ENCODE peak calls at places on chromosomes 4 and X, in four cellular contexts. P, M, V and O are unnamed samples.

GRCh38 chrX:7233632-7234406 is 85.9 kb upstream of the PUDP start:
- DNase-seq in M (no peak), V (no peak), P (no peak), O (no peak)

GRCh38 chr4:46329118-46329976 is 60.6 kb downstream of the GABRA2 start:
- DNase-seq in M (peak; percentile 24), P (no peak), V (peak; percentile 10), O (peak; percentile 1)

GRCh38 chr4:40316333-40316781 is 18.8 kb upstream of the CHRNA9 start:
- DNase-seq in P (no peak), V (peak; percentile 78), M (no peak), O (peak; percentile 96)

GRCh38 chr4:119841361-119841760 is 212.8 kb upstream of the PDE5A start:
- DNase-seq in P (no peak), M (no peak), V (no peak), O (no peak)

GRCh38 chrX:34560180-34560579 is 96.9 kb downstream of the TMEM47 start:
- DNase-seq in M (no peak), P (no peak), V (no peak), O (no peak)

GRCh38 chr4:128061566-128062536 is 739 bp downstream of the LARP1B start:
- DNase-seq in M (peak; percentile 71), P (peak; percentile 53), V (no peak), O (peak; percentile 27)

GRCh38 chr4:39032218-39033085 is at the start of gene TMEM156:
- DNase-seq in M (no peak), V (no peak), P (no peak), O (peak; percentile 53)

GRCh38 chr4:5477613-5478012 is 230.7 kb downstream of the EVC2 start:
- DNase-seq in P (no peak), M (no peak), V (no peak), O (no peak)

GRCh38 chr4:65538571-65538970 is 131.7 kb downstream of the EPHA5 start:
- DNase-seq in P (no peak), V (no peak), M (no peak), O (no peak)

GRCh38 chr4:5045099-5045498 is 6.2 kb upstream of the STK32B start:
- DNase-seq in P (no peak), M (no peak), V (no peak), O (no peak)

GRCh38 chr4:35556387-35556786 is 687.9 kb downstream of the ARAP2 start:
- DNase-seq in P (no peak), V (no peak), M (no peak), O (no peak)

GRCh38 chr4:16204505-16204904 is 21.8 kb downstream of the TAPT1 start:
- DNase-seq in P (no peak), V (no peak), M (no peak), O (no peak)

GRCh38 chrX:45274576-45274975 is 73.9 kb upstream of the DIPK2B start:
- DNase-seq in V (no peak), M (no peak), P (no peak), O (no peak)

GRCh38 chrX:38041237-38041636 is 34.9 kb downstream of the SYTL5 start:
- DNase-seq in M (no peak), V (no peak), P (no peak), O (no peak)

GRCh38 chrX:68989865-68990606 is 161.2 kb downstream of the EFNB1 start:
- DNase-seq in P (no peak), V (peak; percentile 10), M (peak; percentile 40), O (peak; percentile 90)

GRCh38 chr4:136900706-136901105 is 631.6 kb downstream of the PCDH18 start:
- DNase-seq in V (no peak), P (no peak), M (no peak), O (peak; percentile 13)

GRCh38 chr4:174658246-174658645 is 136.0 kb upstream of the HPGD start:
- DNase-seq in P (no peak), M (no peak), V (no peak), O (no peak)

GRCh38 chr4:176185068-176185467 is 10.3 kb downstream of the SPATA4 start:
- DNase-seq in M (no peak), V (no peak), P (no peak), O (peak; percentile 76)

GRCh38 chrX:116204947-116205346 is 34.4 kb downstream of the AGTR2 start:
- DNase-seq in M (no peak), V (no peak), P (no peak), O (peak; percentile 0)

GRCh38 chr4:88442636-88443260 is 14.2 kb upstream of the HERC5 start:
- DNase-seq in V (no peak), M (no peak), P (no peak), O (peak; percentile 10)

GRCh38 chr4:141417387-141417786 is 196.7 kb downstream of the ZNF330 start:
- DNase-seq in V (no peak), M (no peak), P (no peak), O (peak; percentile 76)

GRCh38 chr4:100828986-100829685 is 311.3 kb upstream of the EMCN start:
- DNase-seq in P (no peak), M (no peak), V (no peak), O (peak; percentile 63)

GRCh38 chrX:15242899-15243555 is 26.9 kb downstream of the ASB9 start:
- DNase-seq in M (peak; percentile 21), V (peak; percentile 16), P (no peak), O (peak; percentile 60)

GRCh38 chr4:159455675-159456235 is 352.9 kb downstream of the RAPGEF2 start:
- DNase-seq in M (no peak), P (no peak), V (no peak), O (peak; percentile 56)

GRCh38 chr4:3747582-3747906 is 18.6 kb upstream of the ADRA2C start:
- DNase-seq in P (no peak), V (no peak), M (no peak), O (no peak)

GRCh38 chr4:8269535-8270417 is at the start of gene HTRA3:
- DNase-seq in V (no peak), P (peak; percentile 74), M (no peak), O (peak; percentile 49)

GRCh38 chrX:18537068-18537467 is 111.7 kb downstream of the CDKL5 start:
- DNase-seq in M (no peak), P (no peak), V (no peak), O (no peak)

GRCh38 chr4:1794809-1795303 is 1.8 kb downstream of the FGFR3 start:
- DNase-seq in M (no peak), V (no peak), P (no peak), O (no peak)

GRCh38 chr4:1793496-1793840 is 375 bp downstream of the FGFR3 start:
- DNase-seq in P (peak; percentile 52), V (no peak), M (no peak), O (no peak)

GRCh38 chr4:1792832-1793495 is at the start of gene FGFR3:
- DNase-seq in V (no peak), P (peak; percentile 33), M (peak; percentile 44), O (no peak)

GRCh38 chr4:1795304-1796195 is 2.5 kb downstream of the FGFR3 start:
- DNase-seq in M (peak; percentile 51), V (no peak), P (no peak), O (no peak)

DNA sequence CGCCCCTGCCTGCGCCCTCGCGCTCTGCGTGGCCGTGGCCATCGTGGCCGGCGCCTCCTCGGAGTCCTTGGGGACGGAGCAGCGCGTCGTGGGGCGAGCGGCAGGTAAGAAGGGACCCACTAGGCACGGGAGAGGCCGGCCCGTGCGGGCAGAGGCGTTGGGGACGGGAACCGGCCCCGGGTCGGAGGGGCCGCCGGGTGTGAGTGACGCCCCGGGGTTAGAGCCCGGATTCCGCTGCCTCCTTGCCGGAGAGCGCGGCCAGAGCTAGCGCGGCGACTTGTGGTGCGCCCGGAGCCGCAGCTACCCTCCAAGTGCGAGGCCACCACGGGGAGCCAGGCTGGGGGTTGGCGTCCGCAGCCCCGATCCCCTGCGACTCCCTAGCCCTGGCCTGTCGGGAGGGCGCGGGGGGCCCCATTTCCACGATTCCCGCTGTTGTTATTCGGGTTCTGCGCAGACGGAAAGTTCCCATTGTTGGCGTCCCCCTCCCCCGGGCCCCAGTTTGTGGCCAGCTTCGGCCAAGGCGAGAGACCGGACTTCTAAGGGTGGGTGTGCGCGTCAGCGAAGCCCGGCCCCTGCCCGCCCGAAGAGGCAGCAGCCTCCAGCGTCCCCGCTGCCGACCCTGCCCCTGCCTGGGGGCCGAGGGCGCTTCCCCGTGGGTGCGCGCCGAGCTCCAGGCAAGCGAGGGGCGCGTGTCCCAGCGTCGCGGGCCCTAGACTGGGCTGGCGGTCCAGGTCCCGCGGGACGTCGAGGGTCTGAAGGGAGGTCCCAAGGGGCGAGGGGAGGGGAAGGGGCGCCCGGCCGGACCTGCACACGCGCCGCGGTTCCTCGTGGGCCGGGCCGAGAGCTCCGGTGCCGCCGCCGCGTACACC is 1.1 kb downstream of the FGFR3 start:
- DNase-seq in V (no peak), P (no peak), M (no peak), O (peak; percentile 23)
- H3K4me3 ChIP-seq in V (peak overlapping the region; percentile 41), P (peak overlapping the region; percentile 69), M (peak overlapping the region; percentile 13), O (no peak overlapping the region)

GRCh38 chr4:785332-786073 is 40.4 kb downstream of the CPLX1 start:
- DNase-seq in M (no peak), P (no peak), V (no peak), O (no peak)

GRCh38 chr4:788006-788635 is 37.8 kb downstream of the CPLX1 start:
- DNase-seq in M (no peak), V (no peak), P (no peak), O (no peak)

GRCh38 chr4:786074-786741 is 39.7 kb downstream of the CPLX1 start:
- DNase-seq in P (no peak), V (no peak), M (no peak), O (no peak)

GRCh38 chr4:787561-787981 is 38.4 kb downstream of the CPLX1 start:
- DNase-seq in V (no peak), P (no peak), M (no peak), O (no peak)

GRCh38 chr4:786861-787300 is 39.0 kb downstream of the CPLX1 start:
- DNase-seq in M (no peak), V (no peak), P (no peak), O (no peak)
- TF ChIP-seq CTCF in M (no peak), V (peak; percentile 41), P (peak; percentile 31), O (no peak)

DNA sequence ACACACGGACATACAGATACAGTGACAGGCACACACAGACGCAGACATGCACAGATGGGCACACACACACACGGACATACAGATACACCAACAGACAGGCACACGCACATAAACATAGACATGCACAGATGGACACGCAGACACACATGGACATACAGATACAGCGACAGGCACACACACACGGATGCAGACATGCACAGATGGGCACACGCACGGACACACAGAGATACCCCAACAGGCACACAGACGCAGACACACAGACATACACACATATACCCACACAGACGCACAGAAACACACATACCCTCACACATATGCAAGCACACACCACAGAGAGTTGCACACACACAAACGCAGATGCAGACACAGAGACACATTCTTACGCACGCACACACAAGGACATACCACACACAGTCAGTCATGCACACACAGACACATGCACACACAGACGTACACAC is 24.4 kb upstream of the SLC25A6 start:
- DNase-seq in V (no peak), P (no peak), M (peak; percentile 2), O (no peak)
- H3K36me3 ChIP-seq in V (peaks cover 2% of the 10 kb centered on the region), P (peaks cover 55% of the 10 kb centered on the region), M (peaks cover 2% of the 10 kb centered on the region), O (peaks cover 20% of the 10 kb centered on the region)

GRCh38 chrX:77785400-77785745 is 643 bp downstream of the ATRX start:
- DNase-seq in P (no peak), V (no peak), M (peak; percentile 18), O (peak; percentile 16)

GRCh38 chrX:77785746-77786548 is at the start of gene ATRX:
- DNase-seq in V (peak; percentile 18), P (peak; percentile 59), M (peak; percentile 67), O (peak; percentile 82)

GRCh38 chrX:77793950-77794349 is 7.9 kb upstream of the ATRX start:
- DNase-seq in P (no peak), M (no peak), V (no peak), O (no peak)

DNA sequence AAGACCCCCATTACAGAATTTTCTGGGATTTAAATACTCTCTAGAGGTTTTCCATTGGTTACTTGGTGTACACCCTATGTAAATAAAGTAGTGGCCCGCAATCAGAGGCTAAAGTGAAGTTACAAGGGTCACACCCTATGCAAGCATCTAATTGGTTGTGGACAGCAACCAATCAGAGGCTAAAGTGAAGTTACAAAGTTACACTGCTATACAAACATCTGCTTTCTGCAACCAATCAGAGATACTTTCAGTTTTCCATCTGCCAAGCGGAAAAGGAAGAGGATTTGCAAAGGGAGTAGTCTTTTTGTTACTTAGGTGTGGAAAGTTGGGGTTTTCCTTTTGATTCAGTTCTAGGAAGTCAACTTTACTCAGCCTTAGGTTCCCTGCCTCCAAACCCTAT is 2.0 kb upstream of the ATRX start:
- DNase-seq in M (no peak), P (no peak), V (no peak), O (no peak)
- H3K4me3 ChIP-seq in M (no peak overlapping the region), P (peak overlapping the region; percentile 48), V (no peak overlapping the region), O (no peak overlapping the region)